ENCODE peak calls at places on chromosome 11, in nine cellular contexts. B, U, S, J, T, R, F, K and H are unnamed samples.

GRCh38 chr11:125413226-125413625 is 82.8 kb downstream of the FEZ1 start:
- DNase-seq in K (no peak), F (no peak), T (no peak), U (no peak), R (no peak), S (no peak), J (no peak), B (no peak), H (no peak)

GRCh38 chr11:97854357-97854756 is 1166.4 kb upstream of the CNTN5 start:
- DNase-seq in F (no peak), J (no peak), B (no peak), S (no peak), K (no peak), T (no peak), R (no peak), U (no peak), H (no peak)

GRCh38 chr11:911031-911889 is 650 bp upstream of the CHID1 start:
- DNase-seq in U (no peak), F (peak; percentile 64), S (peak; percentile 69), K (peak; percentile 62), J (peak; percentile 60), T (no peak), R (no peak), B (no peak), H (peak; percentile 76)

GRCh38 chr11:63639195-63639832 is 25.1 kb upstream of the PLAAT3 start:
- DNase-seq in F (peak; percentile 27), U (no peak), S (no peak), R (peak; percentile 25), T (no peak), B (no peak), J (no peak), K (peak; percentile 29), H (no peak)

GRCh38 chr11:75230621-75231020 is 10.0 kb upstream of the TPBGL start:
- DNase-seq in F (no peak), T (no peak), U (no peak), R (no peak), B (no peak), S (no peak), J (no peak), K (no peak), H (no peak)

GRCh38 chr11:121930004-121930965 is 185.7 kb downstream of the BLID start:
- DNase-seq in R (no peak), F (peak; percentile 13), K (no peak), S (no peak), U (no peak), T (no peak), J (no peak), B (no peak), H (peak; percentile 4)

GRCh38 chr11:46679252-46680163 is 20.9 kb downstream of the ARHGAP1 start:
- DNase-seq in J (no peak), F (no peak), R (no peak), U (no peak), S (no peak), K (no peak), T (no peak), B (no peak), H (no peak)

GRCh38 chr11:110172666-110173065 is 79.5 kb downstream of the ZC3H12C start:
- DNase-seq in R (no peak), T (no peak), U (no peak), J (no peak), F (peak; percentile 22), K (no peak), B (no peak), S (peak; percentile 28), H (no peak)

GRCh38 chr11:77505956-77506355 is 32.1 kb upstream of the PAK1 start:
- DNase-seq in K (no peak), T (no peak), F (no peak), S (no peak), R (no peak), B (no peak), J (no peak), U (no peak), H (no peak)

GRCh38 chr11:130161441-130161840 is 1.9 kb downstream of the ST14 start:
- DNase-seq in S (no peak), T (no peak), F (no peak), J (no peak), K (no peak), R (peak; percentile 57), B (no peak), U (no peak), H (no peak)

GRCh38 chr11:16185042-16185441 is 171.3 kb downstream of the SOX6 start:
- DNase-seq in R (no peak), K (no peak), T (no peak), U (no peak), S (no peak), B (no peak), J (no peak), F (no peak), H (no peak)

GRCh38 chr11:2103666-2104523 is 35.3 kb downstream of the IGF2 start:
- DNase-seq in J (no peak), T (no peak), S (no peak), U (no peak), K (no peak), F (no peak), B (no peak), R (no peak), H (no peak)

GRCh38 chr11:2444301-2445106 is at the start of the genes KCNQ1 and TRPM5:
- DNase-seq in S (peak; percentile 48), F (no peak), R (peak; percentile 69), T (no peak), U (peak; percentile 24), K (peak; percentile 77), B (no peak), J (peak; percentile 88), H (peak; percentile 89)

GRCh38 chr11:85685820-85686459 is at the start of gene CCDC89:
- DNase-seq in K (peak; percentile 45), S (peak; percentile 32), T (peak; percentile 32), R (no peak), J (no peak), U (no peak), F (peak; percentile 99), B (no peak), H (peak; percentile 18)

GRCh38 chr11:77842451-77843121 is 21.6 kb downstream of the AAMDC start:
- DNase-seq in B (no peak), R (no peak), F (peak; percentile 53), K (no peak), S (no peak), J (no peak), T (no peak), U (no peak), H (no peak)

GRCh38 chr11:101446726-101447125 is 137.1 kb downstream of the TRPC6 start:
- DNase-seq in K (no peak), U (no peak), R (no peak), J (no peak), T (no peak), F (peak; percentile 41), B (no peak), S (no peak), H (no peak)

DNA sequence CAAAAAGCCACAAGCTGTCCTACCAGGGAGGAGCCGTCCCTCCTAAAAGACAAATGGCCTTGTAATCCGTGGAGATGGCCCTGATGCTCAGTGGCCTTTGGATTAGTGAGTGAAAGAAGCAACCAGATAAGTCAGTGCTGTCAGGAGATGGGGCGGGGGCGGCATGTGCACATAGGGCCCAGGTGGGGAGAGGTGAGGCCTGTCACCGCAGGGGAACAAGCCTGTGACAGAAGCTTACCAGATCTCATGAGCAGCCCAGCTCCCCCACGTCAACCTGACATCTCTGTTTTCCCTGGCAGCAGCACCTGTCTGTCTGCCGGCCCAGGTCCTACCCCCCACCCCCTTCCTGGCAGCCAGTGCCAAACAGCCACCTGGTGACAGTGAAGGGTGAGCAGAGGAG is 162.6 kb downstream of the BUD13 start:
- DNase-seq in B (no peak), K (no peak), J (no peak), T (no peak), U (no peak), F (no peak), S (no peak), R (no peak), H (no peak)
- H3K4me2 ChIP-seq in B (no peak overlapping the region), K (no peak overlapping the region), J (no peak overlapping the region), T (no peak overlapping the region), U (no peak overlapping the region), F (no peak overlapping the region), S (no peak overlapping the region), R (no peak overlapping the region), H (no peak overlapping the region)

DNA sequence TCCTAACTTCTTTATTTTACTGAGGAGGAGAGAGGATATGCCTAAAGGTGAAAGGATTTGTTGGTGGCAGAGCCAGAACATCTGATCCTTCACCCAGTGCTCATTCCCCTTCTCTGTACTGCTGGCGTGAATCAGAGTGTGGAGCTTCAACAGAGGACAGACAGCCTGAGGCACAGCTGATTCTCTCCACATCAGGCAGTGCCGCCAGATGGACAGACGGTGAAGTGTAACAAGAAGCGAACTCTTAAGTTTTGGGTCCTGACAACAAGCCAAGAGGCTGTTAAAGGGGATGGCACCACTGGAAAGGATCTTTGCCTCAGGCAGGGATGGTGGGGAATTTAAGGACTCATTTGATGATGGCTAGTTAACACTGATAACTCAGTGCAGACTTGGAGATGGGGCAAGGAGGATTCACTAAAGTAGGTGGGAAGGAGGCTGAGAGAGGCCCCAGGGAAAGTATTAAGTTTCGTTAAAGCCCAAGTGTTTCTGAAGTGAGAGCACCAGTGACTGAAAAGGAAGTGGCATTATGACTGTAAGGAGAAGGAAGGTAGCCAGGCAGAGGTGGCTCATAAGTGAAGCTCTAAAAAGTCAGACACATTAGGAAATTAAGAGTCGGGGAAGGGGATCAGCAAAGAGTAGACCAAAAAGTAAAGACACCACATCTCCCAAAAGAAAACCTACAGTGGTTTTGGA is 81.3 kb downstream of the CLPB start:
- DNase-seq in B (peak; percentile 17), K (peak; percentile 75), S (peak; percentile 44), U (no peak), F (peak; percentile 85), T (no peak), R (no peak), J (peak; percentile 62), H (peak; percentile 67)
- TF ChIP-seq CTCF in B (peak; percentile 68), K (peak; percentile 47), S (peak; percentile 35), U (no peak), F (peak; percentile 69), T (peak; percentile 23), R (no peak), J (peak; percentile 51), H (peak; percentile 44)

GRCh38 chr11:104041792-104042191 is 5.4 kb downstream of the DDI1 start:
- DNase-seq in U (no peak), T (no peak), S (no peak), B (no peak), R (no peak), F (no peak), J (no peak), K (no peak), H (no peak)
- H3K4me2 ChIP-seq in U (no peak overlapping the region), T (no peak overlapping the region), S (no peak overlapping the region), B (no peak overlapping the region), R (no peak overlapping the region), F (no peak overlapping the region), J (no peak overlapping the region), K (no peak overlapping the region), H (no peak overlapping the region)

DNA sequence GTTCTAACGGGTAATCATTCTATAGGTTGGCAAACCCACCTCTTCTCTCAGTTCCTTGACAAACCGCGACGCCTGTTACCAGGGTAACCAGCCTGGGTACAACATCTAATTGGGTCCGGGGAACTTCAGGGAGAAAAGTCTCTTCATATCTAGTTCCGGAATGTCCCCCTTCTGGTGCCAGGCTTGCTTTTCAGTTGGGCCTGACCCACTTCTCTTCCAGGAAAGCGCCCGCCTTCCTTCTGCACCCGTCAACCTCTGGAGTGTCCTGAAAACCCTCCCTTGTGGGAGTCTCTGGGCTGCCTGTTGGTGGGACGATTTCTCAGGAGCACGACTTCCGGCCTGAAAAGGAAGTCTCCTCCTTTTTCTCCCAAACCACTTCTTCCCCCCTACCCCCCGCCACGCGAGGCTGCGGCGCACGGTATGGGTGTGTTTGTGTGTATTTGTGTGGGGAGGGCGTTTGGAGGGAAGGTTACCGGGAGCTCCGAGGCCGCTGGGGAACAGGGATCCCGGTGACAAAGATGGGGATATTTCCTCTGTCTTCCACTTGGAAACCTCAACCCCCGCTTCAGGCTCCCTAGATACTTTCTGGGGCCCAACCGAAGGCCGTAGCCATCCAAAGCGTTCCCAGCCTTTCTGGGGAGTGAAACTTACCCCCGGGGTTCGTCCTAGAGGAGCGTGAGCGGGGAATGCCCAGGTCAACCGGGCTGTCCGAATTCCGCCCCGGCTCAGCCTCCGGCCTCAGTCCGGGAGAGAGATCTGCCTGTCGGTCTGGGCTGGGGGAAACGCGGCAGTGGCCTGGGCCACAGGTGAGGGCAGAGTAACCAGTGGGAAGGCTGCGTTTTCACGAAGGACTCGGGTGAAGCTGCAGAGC is at the start of the genes NKAPD1 and PIH1D2:
- DNase-seq in J (peak; percentile 84), T (peak; percentile 30), U (peak; percentile 83), B (peak; percentile 64), S (peak; percentile 87), K (peak; percentile 87), F (peak; percentile 88), R (peak; percentile 88), H (peak; percentile 89)
- TF ChIP-seq CTCF in J (no peak), T (no peak), U (no peak), B (no peak), S (no peak), K (no peak), F (no peak), R (no peak), H (no peak)